ENCODE peak calls at places on chromosomes 16 and 17, in six cellular contexts. T is uterus, L is iPS-NIHi11, X is Daoy, F is GM19239, I is KG1. S is an unnamed sample.
A peak's percentile ranks its signal among the peaks of the same experiment; 100 is the strongest.

GRCh38 chr16:50213939-50214519 is 52.3 kb upstream of the ADCY7 start:
- DNase-seq in T (no peak), L (peak; percentile 42), X (peak; percentile 25), F (no peak), I (peak; percentile 48), S (no peak)

GRCh38 chr17:80497726-80498241 is 21.4 kb upstream of the NPTX1 start:
- DNase-seq in T (no peak), L (no peak), X (no peak), F (no peak), I (no peak), S (no peak)

GRCh38 chr16:2776500-2777139 is 460 bp downstream of the ELOB start:
- DNase-seq in T (no peak), L (peak; percentile 48), X (no peak), F (no peak), I (no peak), S (no peak)

GRCh38 chr17:45270828-45271418 is 9.0 kb upstream of the SPATA32 start:
- DNase-seq in T (no peak), L (peak; percentile 91), X (no peak), F (no peak), I (no peak), S (no peak)

GRCh38 chr17:40459646-40460584 is 16.7 kb downstream of the IGFBP4 start:
- DNase-seq in T (peak; percentile 54), L (no peak), X (no peak), F (no peak), I (no peak), S (no peak)

GRCh38 chr17:19341641-19342610 is 20.6 kb downstream of the B9D1 start:
- DNase-seq in T (peak; percentile 34), L (no peak), X (no peak), F (no peak), I (no peak), S (peak; percentile 39)

GRCh38 chr17:7916799-7917198 is 710 bp upstream of the RNF227 start:
- DNase-seq in T (peak; percentile 48), L (no peak), X (peak; percentile 23), F (no peak), I (no peak), S (no peak)

GRCh38 chr17:75652934-75653549 is 13.9 kb downstream of the RECQL5 start:
- DNase-seq in T (no peak), L (peak; percentile 85), X (peak; percentile 52), F (no peak), I (peak; percentile 9), S (no peak)

GRCh38 chr17:18093616-18094408 is 6.1 kb downstream of the DRG2 start:
- DNase-seq in T (no peak), L (peak; percentile 52), X (peak; percentile 73), F (no peak), I (no peak), S (no peak)

GRCh38 chr17:79832211-79833109 is 6.8 kb downstream of the CBX4 start:
- DNase-seq in T (no peak), L (peak; percentile 73), X (peak; percentile 50), F (no peak), I (no peak), S (no peak)

GRCh38 chr16:80273635-80274538 is 266.9 kb upstream of the DYNLRB2 start:
- DNase-seq in T (no peak), L (no peak), X (peak; percentile 66), F (no peak), I (no peak), S (no peak)

GRCh38 chr17:64148017-64148631 is 18.2 kb upstream of the ERN1 start:
- DNase-seq in T (no peak), L (no peak), X (peak; percentile 29), F (no peak), I (no peak), S (no peak)

S was measured in 8988T.